ENCODE peak calls at places on chromosomes 3 and 15, in seven cellular contexts. One of them, this sample, is unnamed.

GRCh38 chr3:139134678-139135372 is 90.1 kb upstream of the PRR23C start:
- DNase-seq in epithelial cell of proximal tubule: no peak
- DNase-seq in psoas muscle: no peak
- DNase-seq in adipocyte: no peak
- DNase-seq in kidney epithelial cell: no peak
- DNase-seq in cardiac fibroblast: no peak
- DNase-seq in A549: no peak
- DNase-seq in this sample: no peak

GRCh38 chr3:43879166-43879565 is 188.4 kb downstream of the ABHD5 start:
- DNase-seq in epithelial cell of proximal tubule: no peak
- DNase-seq in psoas muscle: no peak
- DNase-seq in adipocyte: no peak
- DNase-seq in kidney epithelial cell: no peak
- DNase-seq in cardiac fibroblast: peak
- DNase-seq in A549: peak
- DNase-seq in this sample: peak

GRCh38 chr3:191263365-191263764 is 64.3 kb downstream of the OSTN start:
- DNase-seq in epithelial cell of proximal tubule: no peak
- DNase-seq in psoas muscle: no peak
- DNase-seq in adipocyte: no peak
- DNase-seq in kidney epithelial cell: no peak
- DNase-seq in cardiac fibroblast: no peak
- DNase-seq in A549: no peak
- DNase-seq in this sample: no peak

GRCh38 chr3:55601366-55602080 is 114.4 kb upstream of the WNT5A start:
- DNase-seq in epithelial cell of proximal tubule: no peak
- DNase-seq in psoas muscle: no peak
- DNase-seq in adipocyte: no peak
- DNase-seq in kidney epithelial cell: no peak
- DNase-seq in cardiac fibroblast: no peak
- DNase-seq in A549: no peak
- DNase-seq in this sample: no peak

GRCh38 chr3:21544076-21544462 is 206.9 kb downstream of the ZNF385D start:
- DNase-seq in epithelial cell of proximal tubule: no peak
- DNase-seq in psoas muscle: no peak
- DNase-seq in adipocyte: peak
- DNase-seq in kidney epithelial cell: no peak
- DNase-seq in cardiac fibroblast: no peak
- DNase-seq in A549: no peak
- DNase-seq in this sample: no peak

GRCh38 chr3:72891053-72891855 is 3.4 kb downstream of the GXYLT2 start:
- DNase-seq in epithelial cell of proximal tubule: no peak
- DNase-seq in psoas muscle: no peak
- DNase-seq in adipocyte: peak
- DNase-seq in kidney epithelial cell: peak
- DNase-seq in cardiac fibroblast: peak
- DNase-seq in A549: no peak
- DNase-seq in this sample: peak

GRCh38 chr3:47161983-47162694 is 1.8 kb downstream of the SETD2 start:
- DNase-seq in epithelial cell of proximal tubule: no peak
- DNase-seq in psoas muscle: no peak
- DNase-seq in adipocyte: peak
- DNase-seq in kidney epithelial cell: no peak
- DNase-seq in cardiac fibroblast: no peak
- DNase-seq in A549: no peak
- DNase-seq in this sample: no peak

GRCh38 chr15:40511472-40512133 is 40.8 kb downstream of the CHST14 start:
- DNase-seq in epithelial cell of proximal tubule: no peak
- DNase-seq in psoas muscle: peak
- DNase-seq in adipocyte: peak
- DNase-seq in kidney epithelial cell: no peak
- DNase-seq in cardiac fibroblast: peak
- DNase-seq in A549: peak
- DNase-seq in this sample: no peak

GRCh38 chr3:65914740-65915366 is 123.9 kb downstream of the MAGI1 start:
- DNase-seq in epithelial cell of proximal tubule: no peak
- DNase-seq in psoas muscle: no peak
- DNase-seq in adipocyte: peak
- DNase-seq in kidney epithelial cell: no peak
- DNase-seq in cardiac fibroblast: peak
- DNase-seq in A549: no peak
- DNase-seq in this sample: peak

GRCh38 chr15:31344824-31345605 is 18.4 kb downstream of the KLF13 start:
- DNase-seq in epithelial cell of proximal tubule: no peak
- DNase-seq in psoas muscle: peak
- DNase-seq in adipocyte: no peak
- DNase-seq in kidney epithelial cell: no peak
- DNase-seq in cardiac fibroblast: no peak
- DNase-seq in A549: no peak
- DNase-seq in this sample: no peak

GRCh38 chr3:10188798-10189556 is 24.3 kb downstream of the IRAK2 start:
- DNase-seq in epithelial cell of proximal tubule: no peak
- DNase-seq in psoas muscle: peak
- DNase-seq in adipocyte: no peak
- DNase-seq in kidney epithelial cell: no peak
- DNase-seq in cardiac fibroblast: no peak
- DNase-seq in A549: no peak
- DNase-seq in this sample: no peak

GRCh38 chr3:126954141-126954845 is 28.6 kb upstream of the PLXNA1 start:
- DNase-seq in epithelial cell of proximal tubule: no peak
- DNase-seq in psoas muscle: peak
- DNase-seq in adipocyte: no peak
- DNase-seq in kidney epithelial cell: no peak
- DNase-seq in cardiac fibroblast: no peak
- DNase-seq in A549: no peak
- DNase-seq in this sample: no peak

GRCh38 chr3:193816656-193817311 is 223.8 kb downstream of the OPA1 start:
- DNase-seq in epithelial cell of proximal tubule: no peak
- DNase-seq in psoas muscle: peak
- DNase-seq in adipocyte: no peak
- DNase-seq in kidney epithelial cell: no peak
- DNase-seq in cardiac fibroblast: peak
- DNase-seq in A549: peak
- DNase-seq in this sample: peak

GRCh38 chr3:10599017-10599416 is 93.6 kb upstream of the ATP2B2 start:
- DNase-seq in epithelial cell of proximal tubule: no peak
- DNase-seq in psoas muscle: no peak
- DNase-seq in adipocyte: no peak
- DNase-seq in kidney epithelial cell: no peak
- DNase-seq in cardiac fibroblast: no peak
- DNase-seq in A549: no peak
- DNase-seq in this sample: no peak

GRCh38 chr3:124780767-124781485 is 50.7 kb downstream of the UMPS start:
- DNase-seq in epithelial cell of proximal tubule: no peak
- DNase-seq in psoas muscle: peak
- DNase-seq in adipocyte: peak
- DNase-seq in kidney epithelial cell: no peak
- DNase-seq in cardiac fibroblast: peak
- DNase-seq in A549: no peak
- DNase-seq in this sample: no peak

DNA sequence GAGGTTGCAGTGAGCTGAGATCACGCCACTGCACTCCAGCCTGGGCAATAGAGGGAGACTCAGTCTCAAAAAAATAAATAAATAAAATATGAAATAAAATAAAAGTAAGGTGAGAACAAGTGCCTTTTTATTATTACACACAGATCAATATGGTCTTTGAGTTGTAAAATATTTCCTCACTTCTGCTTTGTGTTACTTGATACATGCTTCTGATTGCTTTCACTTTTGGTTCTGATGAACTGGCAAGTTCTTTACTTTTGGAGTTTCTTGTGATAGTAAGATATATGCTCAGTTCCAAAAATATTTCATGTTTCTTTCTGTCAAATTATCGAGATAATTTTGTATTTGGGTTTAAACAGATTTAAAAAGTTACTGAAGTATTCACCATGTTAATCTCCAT is 16.6 kb upstream of the GYG1 start:
- DNase-seq in epithelial cell of proximal tubule: no peak
- DNase-seq in psoas muscle: no peak
- DNase-seq in adipocyte: peak
- DNase-seq in kidney epithelial cell: no peak
- DNase-seq in cardiac fibroblast: no peak
- DNase-seq in A549: no peak
- DNase-seq in this sample: no peak
- H3K4me3 ChIP-seq in epithelial cell of proximal tubule: no peak
- H3K4me3 ChIP-seq in psoas muscle: peak
- H3K4me3 ChIP-seq in adipocyte: peak
- H3K4me3 ChIP-seq in kidney epithelial cell: no peak
- H3K4me3 ChIP-seq in cardiac fibroblast: no peak
- H3K4me3 ChIP-seq in A549: no peak
- H3K4me3 ChIP-seq in this sample: no peak

GRCh38 chr3:195540526-195540925 is 2.6 kb downstream of the PPP1R2 start:
- DNase-seq in epithelial cell of proximal tubule: no peak
- DNase-seq in psoas muscle: no peak
- DNase-seq in adipocyte: no peak
- DNase-seq in kidney epithelial cell: no peak
- DNase-seq in cardiac fibroblast: no peak
- DNase-seq in A549: no peak
- DNase-seq in this sample: no peak
- H3K4me3 ChIP-seq in epithelial cell of proximal tubule: peak
- H3K4me3 ChIP-seq in psoas muscle: peak
- H3K4me3 ChIP-seq in adipocyte: peak
- H3K4me3 ChIP-seq in kidney epithelial cell: no peak
- H3K4me3 ChIP-seq in cardiac fibroblast: no peak
- H3K4me3 ChIP-seq in A549: no peak
- H3K4me3 ChIP-seq in this sample: no peak

GRCh38 chr15:60392986-60393811 is 4.6 kb downstream of the ANXA2 start:
- DNase-seq in epithelial cell of proximal tubule: peak
- DNase-seq in psoas muscle: peak
- DNase-seq in adipocyte: peak
- DNase-seq in kidney epithelial cell: peak
- DNase-seq in cardiac fibroblast: peak
- DNase-seq in A549: peak
- DNase-seq in this sample: peak

GRCh38 chr15:60390931-60391501 is 6.8 kb downstream of the ANXA2 start:
- DNase-seq in epithelial cell of proximal tubule: peak
- DNase-seq in psoas muscle: peak
- DNase-seq in adipocyte: peak
- DNase-seq in kidney epithelial cell: no peak
- DNase-seq in cardiac fibroblast: peak
- DNase-seq in A549: peak
- DNase-seq in this sample: peak

GRCh38 chr15:60390231-60390630 is 7.6 kb downstream of the ANXA2 start:
- DNase-seq in epithelial cell of proximal tubule: no peak
- DNase-seq in psoas muscle: no peak
- DNase-seq in adipocyte: peak
- DNase-seq in kidney epithelial cell: no peak
- DNase-seq in cardiac fibroblast: peak
- DNase-seq in A549: no peak
- DNase-seq in this sample: no peak

GRCh38 chr15:60392601-60392985 is 5.2 kb downstream of the ANXA2 start:
- DNase-seq in epithelial cell of proximal tubule: no peak
- DNase-seq in psoas muscle: no peak
- DNase-seq in adipocyte: peak
- DNase-seq in kidney epithelial cell: peak
- DNase-seq in cardiac fibroblast: peak
- DNase-seq in A549: peak
- DNase-seq in this sample: peak

DNA sequence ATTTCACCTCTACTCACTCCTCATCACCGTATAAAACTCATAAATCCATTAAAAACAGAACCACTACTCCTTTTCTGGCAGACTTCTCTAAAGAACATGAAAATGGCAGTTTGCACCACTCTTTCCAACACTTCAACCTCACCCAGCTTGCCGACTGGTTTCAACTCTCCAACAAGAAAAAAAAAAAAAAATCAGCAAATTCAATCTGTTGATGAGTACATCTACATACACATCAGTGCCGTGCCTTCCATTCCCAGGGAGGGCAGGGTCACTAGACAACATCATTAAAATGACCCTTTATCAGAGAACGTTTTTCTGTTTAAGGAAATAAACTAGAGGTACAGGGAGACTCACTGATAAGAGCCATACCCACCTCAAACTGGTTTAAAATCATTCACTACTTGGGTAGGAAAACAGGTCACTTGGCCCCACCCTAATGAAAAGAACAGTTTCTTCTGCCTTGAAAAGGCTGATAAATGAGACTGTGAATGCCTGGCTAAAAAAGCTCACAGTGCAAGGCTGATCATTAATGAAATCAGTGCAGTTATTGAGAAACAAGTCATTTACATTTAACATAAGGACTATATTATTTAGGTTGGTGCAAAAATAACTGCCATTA is 6.0 kb downstream of the ANXA2 start:
- DNase-seq in epithelial cell of proximal tubule: no peak
- DNase-seq in psoas muscle: no peak
- DNase-seq in adipocyte: peak
- DNase-seq in kidney epithelial cell: no peak
- DNase-seq in cardiac fibroblast: peak
- DNase-seq in A549: no peak
- DNase-seq in this sample: no peak
- H3K4me3 ChIP-seq in epithelial cell of proximal tubule: peak
- H3K4me3 ChIP-seq in psoas muscle: peak
- H3K4me3 ChIP-seq in adipocyte: peak
- H3K4me3 ChIP-seq in kidney epithelial cell: peak
- H3K4me3 ChIP-seq in cardiac fibroblast: peak
- H3K4me3 ChIP-seq in A549: peak
- H3K4me3 ChIP-seq in this sample: peak

DNA sequence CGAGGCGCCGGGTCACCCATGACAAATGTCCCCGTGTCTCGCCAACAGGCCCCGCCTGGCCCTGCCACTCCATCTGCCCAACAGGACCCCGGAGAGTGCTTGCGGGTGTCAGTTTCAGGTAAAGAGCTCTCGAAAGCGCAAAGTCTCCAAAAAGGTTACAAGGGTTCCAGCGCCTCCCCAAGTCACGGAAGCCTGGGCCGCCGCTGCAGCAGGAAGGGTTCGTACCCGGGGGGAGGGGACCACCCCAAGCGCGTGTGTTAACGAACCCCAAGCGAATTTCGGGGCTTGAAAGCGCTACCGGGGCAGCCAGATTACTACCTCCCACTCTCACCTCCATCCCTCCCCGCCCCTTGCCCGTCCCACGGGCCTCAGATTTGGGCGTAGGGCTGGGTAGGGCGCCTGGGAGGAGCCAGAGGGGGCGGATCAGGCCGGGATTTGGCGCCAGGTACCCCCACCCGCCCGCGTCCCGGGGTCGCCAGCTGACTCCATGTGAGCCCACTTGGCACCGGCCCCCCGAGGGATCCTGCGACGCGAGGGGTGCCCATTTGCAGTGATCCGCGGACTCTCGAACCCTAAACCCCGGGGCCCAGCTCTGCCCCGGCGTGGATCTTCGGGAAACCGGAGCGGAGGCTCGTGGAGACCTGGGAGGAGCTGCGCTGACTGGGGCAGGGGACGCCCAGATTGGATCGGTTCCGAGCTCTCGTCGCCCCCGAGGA is 85.9 kb downstream of the NR2F2 start:
- DNase-seq in epithelial cell of proximal tubule: no peak
- DNase-seq in psoas muscle: no peak
- DNase-seq in adipocyte: no peak
- DNase-seq in kidney epithelial cell: no peak
- DNase-seq in cardiac fibroblast: no peak
- DNase-seq in A549: no peak
- DNase-seq in this sample: no peak
- H3K4me3 ChIP-seq in epithelial cell of proximal tubule: peak
- H3K4me3 ChIP-seq in psoas muscle: peak
- H3K4me3 ChIP-seq in adipocyte: peak
- H3K4me3 ChIP-seq in kidney epithelial cell: peak
- H3K4me3 ChIP-seq in cardiac fibroblast: peak
- H3K4me3 ChIP-seq in A549: peak
- H3K4me3 ChIP-seq in this sample: peak

This sample was measured in A673.